ENCODE peak calls at places on chromosome 16, in nine cellular contexts. K is CD4-positive, alpha-beta T cell; C is foreskin keratinocyte; P is SK-N-SH; R is fibroblast of lung; Y is body of pancreas; U is Caco-2; S is heart left ventricle; T is right atrium auricular region. D is an unnamed sample.
A peak's percentile ranks its signal among the peaks of the same experiment; 100 is the strongest.

GRCh38 chr16:84303023-84303422 is 8.3 kb downstream of the WFDC1 start:
- DNase-seq in P (no peak), R (peak; percentile 40), U (no peak), S (peak; percentile 44), C (no peak), Y (no peak), K (no peak), T (no peak), D (no peak)

GRCh38 chr16:77443834-77444460 is 9.1 kb upstream of the ADAMTS18 start:
- DNase-seq in R (no peak), K (no peak), P (no peak), T (no peak), Y (no peak), C (no peak), U (no peak), S (no peak), D (no peak)

GRCh38 chr16:70396209-70396904 is 42.5 kb downstream of the ST3GAL2 start:
- DNase-seq in P (peak; percentile 91), K (no peak), T (no peak), Y (no peak), C (no peak), U (peak; percentile 79), R (peak; percentile 10), S (no peak), D (no peak)

GRCh38 chr16:68737730-68738590 is 868 bp downstream of the CDH1 start:
- DNase-seq in T (no peak), K (no peak), U (peak; percentile 68), P (peak; percentile 64), C (no peak), R (no peak), S (no peak), Y (peak; percentile 88), D (peak; percentile 81)

GRCh38 chr16:22098538-22099255 is 6.4 kb downstream of the VWA3A start:
- DNase-seq in Y (peak; percentile 10), U (no peak), C (no peak), T (no peak), K (no peak), S (no peak), R (peak; percentile 55), P (peak; percentile 71), D (no peak)

GRCh38 chr16:4172070-4172469 is 55.8 kb upstream of the ADCY9 start:
- DNase-seq in S (no peak), K (no peak), Y (no peak), T (no peak), P (no peak), U (no peak), R (no peak), C (peak; percentile 52), D (no peak)

GRCh38 chr16:9053006-9053601 is 38.3 kb upstream of the HAPSTR1 start:
- DNase-seq in U (peak; percentile 90), S (peak; percentile 52), T (peak; percentile 72), P (peak; percentile 86), K (no peak), C (peak; percentile 55), R (peak; percentile 73), Y (peak; percentile 61), D (peak; percentile 56)

GRCh38 chr16:8678068-8678927 is 3.9 kb downstream of the ABAT start:
- DNase-seq in P (no peak), R (no peak), U (peak; percentile 70), K (no peak), Y (no peak), S (no peak), T (no peak), C (peak; percentile 93), D (no peak)

GRCh38 chr16:71933913-71934696 is 38.8 kb downstream of the IST1 start:
- DNase-seq in P (no peak), T (no peak), U (no peak), R (peak; percentile 30), K (no peak), C (no peak), S (no peak), Y (no peak), D (no peak)

GRCh38 chr16:66300501-66300900 is 66.0 kb upstream of the CDH5 start:
- DNase-seq in T (peak; percentile 52), P (no peak), C (no peak), K (no peak), Y (no peak), U (no peak), R (no peak), S (no peak), D (no peak)

GRCh38 chr16:5885521-5885920 is 787.9 kb upstream of the EEF2KMT start:
- DNase-seq in K (no peak), S (no peak), C (no peak), U (no peak), T (no peak), Y (no peak), P (no peak), R (no peak), D (no peak)

GRCh38 chr16:69131167-69131748 is 1.1 kb downstream of the CHTF8 start:
- DNase-seq in R (peak; percentile 40), U (no peak), S (peak; percentile 34), P (peak; percentile 76), C (no peak), K (no peak), T (no peak), Y (peak; percentile 28), D (no peak)

DNA sequence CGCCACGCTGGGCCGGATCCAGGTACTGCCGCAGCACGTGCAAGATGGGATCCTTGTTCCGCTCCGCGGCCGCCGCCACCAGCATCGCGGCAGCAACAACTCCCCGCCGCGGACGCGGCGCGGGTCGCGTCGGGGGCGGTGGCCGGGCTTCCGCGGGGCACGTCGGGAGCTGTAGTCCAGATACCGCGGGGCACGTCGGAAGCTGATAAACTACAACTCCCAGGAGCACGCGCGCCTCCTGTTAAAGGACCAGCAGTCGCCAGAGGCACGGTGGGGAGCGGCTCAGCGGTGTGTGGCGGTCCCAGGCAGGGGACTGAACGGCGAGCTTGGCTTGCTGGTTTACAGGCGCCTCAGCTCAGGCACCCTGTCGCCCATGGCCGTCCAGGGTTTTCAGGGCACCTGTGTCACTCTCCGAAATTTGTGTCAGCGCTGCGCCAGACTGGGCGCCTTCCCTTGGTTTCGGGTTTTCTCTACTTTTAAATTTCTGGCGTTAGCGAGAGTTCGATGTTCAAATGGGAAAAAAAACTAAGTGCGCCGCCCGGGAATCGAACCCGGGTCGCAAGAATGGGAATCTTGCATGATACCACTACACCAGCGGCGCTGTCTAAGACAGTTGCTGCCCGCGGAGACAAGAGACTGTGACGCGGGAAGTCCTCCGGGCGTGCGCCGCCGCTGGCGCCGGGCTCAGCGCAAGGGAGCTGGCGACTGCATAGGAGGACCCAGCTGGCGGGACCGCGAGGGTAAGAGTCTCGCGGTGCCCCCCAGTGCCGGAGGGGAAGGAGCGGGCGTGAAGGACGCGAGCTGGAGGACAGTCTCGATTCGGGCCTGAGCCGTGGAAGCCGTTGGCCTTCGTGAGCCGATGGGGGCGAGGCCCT is at the start of gene METTL26:
- DNase-seq in R (peak; percentile 94), C (peak; percentile 91), T (peak; percentile 96), P (peak; percentile 94), K (peak; percentile 90), Y (peak; percentile 98), U (peak; percentile 95), S (peak; percentile 95), D (peak; percentile 98)
- TF ChIP-seq CTCF in R (no peak), C (peak; percentile 36), T (no peak), P (no peak), K (no peak), Y (no peak), U (no peak), S (no peak), D (peak; percentile 29)

GRCh38 chr16:88686062-88686438 is 257 bp downstream of the SNAI3 start:
- DNase-seq in S (no peak), R (no peak), U (peak; percentile 79), T (no peak), Y (peak; percentile 64), C (no peak), P (no peak), K (peak; percentile 55), D (peak; percentile 74)
- H3K27me3 ChIP-seq in S (peaks cover 13% of the 10 kb centered on the region), R (peaks cover 9% of the 10 kb centered on the region), U (no peaks in the 10 kb centered on the region), T (no peaks in the 10 kb centered on the region), Y (no peaks in the 10 kb centered on the region), C (peaks cover 86% of the 10 kb centered on the region), P (no peaks in the 10 kb centered on the region), K (no peaks in the 10 kb centered on the region), D (peaks cover 58% of the 10 kb centered on the region)

DNA sequence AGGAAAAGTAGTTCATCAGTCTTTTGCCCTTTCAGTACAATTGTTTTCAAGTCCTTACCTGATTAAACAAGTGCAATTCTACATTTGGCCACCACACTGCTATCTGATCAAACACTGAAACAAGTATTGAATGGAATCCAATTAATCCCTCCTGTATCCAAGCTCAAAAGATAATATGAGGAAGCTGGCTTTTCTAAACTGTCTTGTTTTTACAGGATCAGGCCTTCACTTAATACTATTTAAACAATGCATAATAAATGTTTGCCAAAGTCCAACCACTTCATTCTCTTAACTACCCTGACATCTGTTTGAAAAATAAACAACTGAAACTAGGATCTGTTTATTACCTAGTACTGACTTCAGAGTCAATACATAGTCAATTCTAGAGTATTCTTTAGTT is 131.6 kb downstream of the MRTFB start:
- DNase-seq in K (no peak), Y (peak; percentile 15), U (no peak), T (no peak), P (peak; percentile 51), S (no peak), C (no peak), R (peak; percentile 19), D (no peak)
- TF ChIP-seq CTCF in K (no peak), Y (peak; percentile 15), U (no peak), T (peak; percentile 52), P (peak; percentile 44), S (peak; percentile 64), C (peak; percentile 43), R (no peak), D (peak; percentile 47)

GRCh38 chr16:1106659-1107058 is 10.6 kb upstream of the C1QTNF8 start:
- DNase-seq in P (no peak), C (no peak), U (no peak), R (no peak), T (no peak), S (no peak), Y (no peak), K (no peak), D (no peak)
- H3K27me3 ChIP-seq in P (peaks cover 85% of the 10 kb centered on the region), C (peaks cover 48% of the 10 kb centered on the region), U (no peaks in the 10 kb centered on the region), R (peaks cover 5% of the 10 kb centered on the region), T (peaks cover 3% of the 10 kb centered on the region), S (peaks cover 32% of the 10 kb centered on the region), Y (peaks cover 45% of the 10 kb centered on the region), K (peaks cover 36% of the 10 kb centered on the region), D (peaks cover 57% of the 10 kb centered on the region)

DNA sequence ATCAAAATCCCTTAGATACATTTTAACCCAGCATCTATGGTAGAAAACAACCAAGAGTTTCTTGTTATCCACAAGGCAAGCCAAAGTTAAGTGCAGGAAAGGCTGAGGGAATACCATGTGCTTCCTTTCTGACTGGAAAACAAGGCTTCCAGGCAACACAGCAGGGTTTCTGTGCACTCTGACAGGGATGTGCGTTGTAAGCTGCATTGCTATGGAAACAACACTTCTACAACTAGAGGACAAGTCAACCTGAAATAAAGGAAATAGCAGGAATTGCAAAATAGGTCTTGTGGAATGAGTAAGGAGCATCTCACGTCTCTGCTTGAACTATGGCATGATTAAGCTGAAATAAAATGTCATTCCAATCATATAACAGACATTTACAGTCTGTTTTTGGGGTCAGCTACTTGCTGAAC is 55.3 kb downstream of the CFDP1 start:
- DNase-seq in C (peak; percentile 99), R (peak; percentile 91), P (no peak), S (no peak), U (no peak), Y (peak; percentile 54), K (no peak), T (no peak), D (no peak)
- TF ChIP-seq CTCF in C (no peak), R (no peak), P (no peak), S (no peak), U (no peak), Y (no peak), K (no peak), T (no peak), D (no peak)

D was measured in lower lobe of right lung.